ENCODE peak calls at places on chromosomes 3 and 15, in six cellular contexts. T is hepatocyte, C is H9, O is mucosa of descending colon, K is PC-3, L is astrocyte. D is an unnamed sample. For H3K9me3 and H3K4me1, the result is how much of the 10 kb centered on the place peaks cover.

GRCh38 chr3:5136619-5137429 is 14.7 kb downstream of the ARL8B start:
- DNase-seq in K (peak), O (no peak), L (peak), T (peak), C (peak), D (no peak)

GRCh38 chr3:50126287-50127211 is 28.6 kb upstream of the SEMA3F start:
- DNase-seq in T (peak), K (peak), C (no peak), L (peak), O (no peak), D (no peak)

GRCh38 chr15:51229907-51230328 is 108.5 kb downstream of the CYP19A1 start:
- DNase-seq in L (peak), C (no peak), O (no peak), T (peak), K (peak), D (no peak)

GRCh38 chr15:70031680-70032079 is 66.0 kb downstream of the TLE3 start:
- DNase-seq in L (no peak), C (no peak), K (no peak), T (no peak), O (no peak), D (no peak)

GRCh38 chr15:24848050-24848449 is 106.7 kb upstream of the SNRPN start:
- DNase-seq in C (peak), L (peak), K (peak), T (peak), O (no peak), D (no peak)

GRCh38 chr3:53807117-53807521 is 39.1 kb downstream of the CHDH start:
- DNase-seq in T (no peak), K (no peak), O (no peak), C (peak), L (no peak), D (no peak)

GRCh38 chr3:16028604-16029003 is 145.9 kb upstream of the GALNT15 start:
- DNase-seq in T (no peak), L (peak), O (no peak), K (no peak), C (no peak), D (no peak)

GRCh38 chr3:46917257-46917656 is 39.7 kb downstream of the PTH1R start:
- DNase-seq in L (no peak), O (no peak), T (no peak), K (no peak), C (no peak), D (no peak)

GRCh38 chr3:37608061-37608702 is 253.5 kb upstream of the CTDSPL start:
- DNase-seq in L (no peak), O (no peak), T (peak), K (peak), C (no peak), D (no peak)

GRCh38 chr3:146566138-146566537 is 21.7 kb upstream of the PLSCR1 start:
- DNase-seq in T (no peak), O (no peak), K (no peak), C (no peak), L (no peak), D (no peak)

GRCh38 chr15:58387130-58387529 is 44.7 kb upstream of the LIPC start:
- DNase-seq in O (no peak), L (peak), C (no peak), K (peak), T (no peak), D (no peak)

GRCh38 chr15:31606261-31606669 is 279.6 kb downstream of the KLF13 start:
- DNase-seq in T (no peak), K (peak), C (no peak), O (no peak), L (peak), D (no peak)

DNA sequence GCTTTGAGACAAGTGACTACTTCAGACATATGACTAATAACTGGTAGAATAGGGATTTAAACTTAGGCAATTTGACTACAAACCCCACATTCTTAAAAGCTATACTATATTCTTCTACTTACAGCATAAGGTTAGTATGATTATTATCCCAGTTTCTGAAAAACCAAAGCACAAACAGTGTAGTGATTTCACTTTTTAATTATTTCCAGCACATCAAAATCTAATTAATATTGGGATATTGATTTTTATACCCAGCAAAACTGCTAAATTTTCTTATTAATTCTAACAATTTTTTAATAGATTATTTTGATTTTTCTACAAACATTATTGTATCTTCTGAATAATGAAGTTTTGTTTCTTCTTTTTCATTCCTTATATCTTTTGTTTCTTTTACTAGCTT is 16.9 kb downstream of the EHHADH start:
- DNase-seq in K (no peak), C (no peak), L (no peak), T (no peak), O (no peak), D (no peak)
- H3K9me3 ChIP-seq in K (under half), C (under half), L (under half), T (under half), O (under half), D (under half)

GRCh38 chr15:100255644-100256043 is 86.1 kb downstream of the ADAMTS17 start:
- DNase-seq in C (no peak), L (no peak), O (no peak), K (no peak), T (no peak), D (no peak)
- TF ChIP-seq CTCF in C (no peak), L (no peak), O (no peak), K (no peak), T (no peak), D (no peak)

GRCh38 chr15:74010929-74011540 is 16.5 kb downstream of the PML start:
- DNase-seq in L (no peak), C (no peak), O (no peak), T (peak), K (no peak), D (no peak)

GRCh38 chr15:74011610-74012009 is 17.1 kb downstream of the PML start:
- DNase-seq in L (peak), O (no peak), T (no peak), C (no peak), K (peak), D (no peak)

GRCh38 chr15:74006774-74007639 is 12.5 kb downstream of the PML start:
- DNase-seq in T (no peak), O (no peak), L (no peak), C (no peak), K (no peak), D (no peak)

GRCh38 chr15:74007820-74008371 is 13.4 kb downstream of the PML start:
- DNase-seq in O (no peak), K (no peak), C (no peak), T (no peak), L (no peak), D (no peak)

GRCh38 chr15:74008901-74009300 is 14.4 kb downstream of the PML start:
- DNase-seq in K (no peak), C (no peak), L (no peak), T (no peak), O (no peak), D (no peak)
- H3K4me1 ChIP-seq in K (under half), C (under half), L (under half), T (under half), O (under half), D (half or more)

GRCh38 chr15:62269504-62269903 is 104.4 kb upstream of the C2CD4B start:
- DNase-seq in C (no peak), K (no peak), T (no peak), O (no peak), L (no peak), D (no peak)

GRCh38 chr15:62262305-62262941 is 97.3 kb upstream of the C2CD4B start:
- DNase-seq in C (no peak), K (no peak), T (no peak), O (no peak), L (no peak), D (no peak)

DNA sequence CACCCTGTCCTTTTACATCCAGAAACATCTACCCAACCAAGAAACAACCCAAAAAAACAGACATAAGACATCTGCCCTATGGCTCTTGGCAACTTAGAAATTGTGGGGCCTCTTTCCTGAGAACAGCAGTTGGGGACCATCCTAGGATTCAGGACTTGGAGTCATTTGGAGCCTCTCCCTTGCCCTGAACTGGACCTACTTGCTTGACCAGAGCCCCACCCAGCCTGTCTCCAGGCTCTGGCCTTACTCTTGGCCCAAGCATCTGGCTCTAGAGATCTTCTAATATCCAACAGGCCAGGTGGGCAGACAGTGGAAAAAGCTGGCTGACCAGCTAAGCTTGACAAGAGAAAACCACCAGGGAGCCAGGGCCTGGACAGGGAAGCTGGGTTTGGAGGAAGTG is 99.1 kb upstream of the C2CD4B start:
- DNase-seq in K (no peak), T (no peak), C (no peak), L (no peak), O (no peak), D (no peak)
- H3K9me3 ChIP-seq in K (under half), T (under half), C (under half), L (under half), O (under half), D (under half)

GRCh38 chr3:129626744-129627349 is 20.4 kb upstream of the PLXND1 start:
- DNase-seq in K (peak), L (peak), C (peak), O (peak), T (peak), D (no peak)
- TF ChIP-seq CTCF in K (peak), L (no peak), C (no peak), O (no peak), T (no peak), D (peak)

GRCh38 chr3:105844713-105845112 is 24.1 kb downstream of the CBLB start:
- DNase-seq in L (no peak), K (no peak), T (no peak), C (no peak), O (no peak), D (no peak)

GRCh38 chr3:105845488-105845887 is 23.3 kb downstream of the CBLB start:
- DNase-seq in L (no peak), K (no peak), T (no peak), C (no peak), O (no peak), D (no peak)

GRCh38 chr3:105842943-105843342 is 25.9 kb downstream of the CBLB start:
- DNase-seq in K (no peak), C (no peak), T (no peak), L (peak), O (no peak), D (no peak)

GRCh38 chr3:105842449-105842848 is 26.4 kb downstream of the CBLB start:
- DNase-seq in T (no peak), C (no peak), L (no peak), O (no peak), K (no peak), D (no peak)

DNA sequence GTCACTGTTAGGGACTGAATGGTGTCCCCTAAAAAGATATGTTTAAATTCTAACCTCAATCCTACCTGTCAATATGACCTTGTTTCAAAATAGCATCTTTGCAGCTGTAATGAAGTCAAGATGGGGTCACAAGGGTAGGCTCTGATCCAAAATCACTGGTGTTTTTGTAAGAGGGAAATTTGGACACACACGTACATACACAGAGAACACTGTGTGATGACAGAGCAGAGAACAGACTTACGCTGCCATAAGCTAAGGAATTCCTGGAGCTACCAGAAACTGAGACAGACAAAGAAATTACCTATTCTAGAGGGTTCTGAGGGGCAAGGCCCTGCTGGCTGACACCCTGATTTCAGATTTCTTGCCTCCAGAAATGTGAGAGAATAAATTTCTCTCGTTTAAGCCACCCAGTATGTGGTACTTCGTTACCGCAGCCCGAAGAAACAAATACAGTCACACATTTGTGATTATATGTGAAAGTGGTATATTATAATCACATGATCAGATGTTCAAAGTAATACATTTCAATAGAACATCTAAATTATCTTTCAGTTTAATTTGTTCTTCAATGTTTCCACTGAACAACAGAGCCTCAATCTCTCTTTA is 24.8 kb downstream of the CBLB start:
- DNase-seq in L (no peak), K (no peak), C (no peak), T (no peak), O (no peak), D (no peak)
- H3K4me1 ChIP-seq in L (under half), K (under half), C (under half), T (under half), O (under half), D (under half)

GRCh38 chr3:39521456-39521855 is 54.0 kb downstream of the MOBP start:
- DNase-seq in C (no peak), T (no peak), L (no peak), K (no peak), O (no peak), D (no peak)
- H3K9me3 ChIP-seq in C (under half), T (under half), L (under half), K (under half), O (under half), D (under half)

DNA sequence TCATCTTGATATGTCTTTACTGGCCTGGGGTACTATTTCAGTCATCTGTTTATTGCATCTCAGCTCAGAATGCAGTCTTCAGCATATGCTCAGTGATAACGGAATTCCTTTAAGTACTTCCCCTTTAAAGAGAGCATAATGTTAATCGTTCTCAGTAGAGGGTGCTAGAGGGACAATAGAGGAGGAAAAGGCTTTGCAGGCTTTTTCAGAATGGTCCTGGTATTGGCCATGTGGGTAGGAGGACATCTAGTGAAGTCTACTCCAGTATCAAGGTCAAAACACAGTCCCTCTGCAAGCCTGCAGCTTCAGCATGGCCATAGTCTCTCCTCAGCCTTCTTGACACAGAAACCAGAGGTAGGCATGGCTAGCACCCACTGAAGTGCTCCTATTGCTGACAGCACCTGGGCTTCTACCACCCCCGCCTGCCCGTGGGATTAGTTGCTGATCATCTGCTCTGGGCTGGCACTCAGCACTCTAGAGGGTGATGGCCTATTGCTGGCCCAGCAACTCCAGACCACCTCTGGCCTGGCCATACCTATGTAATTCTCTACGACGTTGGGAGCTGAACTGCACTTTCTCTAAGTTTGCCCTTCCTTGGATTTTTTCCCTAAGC is 65.4 kb downstream of the KCNH8 start:
- DNase-seq in T (no peak), C (peak), O (peak), K (peak), L (no peak), D (no peak)
- TF ChIP-seq CTCF in T (no peak), C (peak), O (no peak), K (peak), L (no peak), D (no peak)

GRCh38 chr15:56667517-56667916 is 65.8 kb downstream of the ZNF280D start:
- DNase-seq in C (no peak), O (no peak), L (no peak), K (no peak), T (no peak), D (no peak)

GRCh38 chr15:56677271-56677670 is 56.0 kb downstream of the ZNF280D start:
- DNase-seq in K (no peak), O (no peak), T (no peak), C (no peak), L (no peak), D (no peak)

GRCh38 chr15:56675930-56676329 is 57.4 kb downstream of the ZNF280D start:
- DNase-seq in O (no peak), C (no peak), K (no peak), L (no peak), T (no peak), D (no peak)

GRCh38 chr15:56678562-56678961 is 54.7 kb downstream of the ZNF280D start:
- DNase-seq in C (no peak), K (no peak), L (no peak), O (no peak), T (no peak), D (no peak)

GRCh38 chr15:56672721-56673120 is 60.6 kb downstream of the ZNF280D start:
- DNase-seq in T (no peak), C (no peak), K (no peak), O (no peak), L (peak), D (no peak)
- H3K4me1 ChIP-seq in T (under half), C (under half), K (under half), O (under half), L (under half), D (under half)

GRCh38 chr15:65868546-65869126 is 655 bp upstream of the RAB11A start:
- DNase-seq in L (no peak), O (no peak), T (no peak), K (no peak), C (no peak), D (no peak)
- H3K9me3 ChIP-seq in L (under half), O (under half), T (under half), K (under half), C (under half), D (under half)